ENCODE peak calls at places on chromosomes 6 and 20, in eight cellular contexts. X is GM12865, A is neural crest cell, Q is esophagus muscularis mucosa, I is nephron progenitor cell, E is lower lobe of right lung, S is prostate gland, L is lung. W is an unnamed sample.

GRCh38 chr6:42260424-42260888 is 42.8 kb upstream of the MRPS10 start:
- DNase-seq in I (no peak), Q (no peak), A (no peak), E (no peak), L (no peak), S (no peak), X (no peak), W (no peak)

GRCh38 chr6:3455490-3456394 is 1.1 kb downstream of the SLC22A23 start:
- DNase-seq in L (no peak), I (peak; percentile 63), S (peak; percentile 25), A (peak; percentile 11), Q (no peak), E (peak; percentile 59), X (no peak), W (no peak)

GRCh38 chr20:19631410-19631809 is 126.6 kb upstream of the RIN2 start:
- DNase-seq in S (no peak), Q (peak; percentile 14), X (no peak), A (no peak), L (no peak), E (no peak), I (no peak), W (no peak)

GRCh38 chr6:158669145-158670035 is 19.5 kb downstream of the SYTL3 start:
- DNase-seq in I (no peak), S (no peak), A (no peak), Q (no peak), L (no peak), X (no peak), E (no peak), W (no peak)

GRCh38 chr6:105757512-105758200 is 328.5 kb upstream of the PRDM1 start:
- DNase-seq in A (no peak), L (no peak), X (peak; percentile 90), E (no peak), S (no peak), I (no peak), Q (no peak), W (peak; percentile 15)

GRCh38 chr6:160282444-160282843 is 23.8 kb upstream of the SLC22A2 start:
- DNase-seq in X (no peak), A (no peak), S (no peak), I (no peak), Q (no peak), L (no peak), E (no peak), W (no peak)

GRCh38 chr6:46184114-46184513 is 13.3 kb upstream of the ENPP5 start:
- DNase-seq in X (no peak), I (no peak), S (no peak), L (no peak), A (no peak), E (no peak), Q (no peak), W (no peak)

GRCh38 chr6:53201270-53201669 is 52.6 kb upstream of the GCM1 start:
- DNase-seq in L (no peak), Q (no peak), I (no peak), E (no peak), A (no peak), S (no peak), X (peak; percentile 9), W (no peak)

GRCh38 chr20:47926731-47927130 is 141.4 kb upstream of the SULF2 start:
- DNase-seq in L (no peak), E (no peak), X (no peak), I (no peak), A (no peak), Q (no peak), S (no peak), W (no peak)

GRCh38 chr6:5333653-5334052 is 72.3 kb downstream of the FARS2 start:
- DNase-seq in A (no peak), L (no peak), Q (no peak), I (no peak), X (no peak), E (no peak), S (no peak), W (no peak)

GRCh38 chr6:37111156-37111461 is 58.8 kb upstream of the PIM1 start:
- DNase-seq in X (no peak), Q (no peak), L (no peak), A (no peak), E (no peak), S (no peak), I (no peak), W (no peak)

GRCh38 chr6:9116026-9116425 is 680.7 kb upstream of the SLC35B3 start:
- DNase-seq in Q (no peak), S (peak; percentile 13), L (no peak), I (no peak), A (no peak), E (no peak), X (no peak), W (no peak)

GRCh38 chr6:32609731-32610640 is 20.3 kb upstream of the HLA-DRB1 start:
- DNase-seq in X (peak; percentile 96), I (peak; percentile 75), A (peak; percentile 78), L (no peak), Q (peak; percentile 94), E (no peak), S (peak; percentile 41), W (peak; percentile 66)

GRCh38 chr20:34443546-34443945 is 72.7 kb upstream of the DYNLRB1 start:
- DNase-seq in S (no peak), I (no peak), Q (no peak), A (no peak), E (no peak), L (no peak), X (no peak), W (no peak)
- TF ChIP-seq CTCF in S (no peak), I (no peak), Q (no peak), A (no peak), E (no peak), L (no peak), X (no peak), W (no peak)

GRCh38 chr6:90294614-90294988 is 2.0 kb downstream of the BACH2 start:
- DNase-seq in L (no peak), S (no peak), E (no peak), I (peak; percentile 29), X (peak; percentile 40), A (no peak), Q (no peak), W (peak; percentile 69)

GRCh38 chr6:90295854-90296345 is 743 bp downstream of the BACH2 start:
- DNase-seq in I (peak; percentile 71), A (peak; percentile 47), Q (no peak), L (peak; percentile 47), S (peak; percentile 71), E (peak; percentile 58), X (peak; percentile 55), W (peak; percentile 79)

GRCh38 chr6:90296346-90297123 is at the start of gene BACH2:
- DNase-seq in X (peak; percentile 81), Q (peak; percentile 97), S (peak; percentile 95), A (peak; percentile 87), I (peak; percentile 93), E (peak; percentile 91), L (peak; percentile 90), W (peak; percentile 99)

GRCh38 chr6:90294008-90294511 is 2.6 kb downstream of the BACH2 start:
- DNase-seq in A (no peak), X (no peak), I (no peak), L (no peak), Q (no peak), S (no peak), E (no peak), W (no peak)

DNA sequence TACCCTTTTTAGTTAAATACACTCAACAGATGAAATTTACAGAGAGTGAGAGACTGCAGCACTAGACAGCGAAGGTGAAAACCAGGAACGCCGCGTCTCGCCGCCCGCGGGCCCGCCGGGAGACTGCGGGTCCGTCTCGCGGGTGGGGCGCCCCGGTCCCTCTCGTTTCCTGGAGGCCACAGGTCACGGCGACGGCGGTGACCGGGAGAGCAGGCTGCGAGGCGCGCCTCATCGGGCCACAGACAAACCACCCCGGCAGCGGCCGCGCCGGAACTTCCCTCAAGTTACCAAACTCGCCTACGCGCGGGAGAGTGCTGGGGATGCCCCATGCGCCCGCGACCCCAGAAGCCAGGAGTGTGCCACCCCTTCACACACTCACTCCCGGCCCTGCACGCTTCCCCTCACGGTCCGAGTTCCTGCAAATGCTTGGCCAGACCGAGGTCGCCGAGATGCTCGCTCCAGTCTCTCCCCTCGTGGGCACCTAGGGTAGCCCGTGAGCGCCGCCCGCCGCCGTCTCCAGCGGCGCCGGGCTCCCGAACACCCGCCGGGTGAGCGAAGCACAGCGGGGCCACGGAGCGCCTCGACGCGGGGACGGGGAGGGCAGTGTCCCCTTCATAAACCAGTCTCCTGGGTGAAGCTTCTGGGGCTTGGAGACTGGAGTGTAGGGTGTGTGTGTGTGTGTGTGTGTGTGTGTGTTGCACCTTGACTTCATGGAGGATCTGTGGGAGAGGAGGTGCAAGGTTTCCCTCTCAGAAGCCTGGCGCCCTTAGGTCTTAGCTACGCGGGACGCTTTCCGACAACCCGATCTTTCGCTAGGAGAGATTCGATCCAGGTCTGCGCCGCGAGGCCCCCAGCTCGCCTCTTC is 1.4 kb downstream of the BACH2 start:
- DNase-seq in L (peak; percentile 31), Q (no peak), A (peak; percentile 37), I (peak; percentile 57), S (peak; percentile 29), E (peak; percentile 60), X (peak; percentile 32), W (peak; percentile 94)
- TF ChIP-seq CTCF in L (no peak), Q (peak; percentile 39), A (peak; percentile 23), I (no peak), S (no peak), E (peak; percentile 17), X (peak; percentile 14), W (no peak)

DNA sequence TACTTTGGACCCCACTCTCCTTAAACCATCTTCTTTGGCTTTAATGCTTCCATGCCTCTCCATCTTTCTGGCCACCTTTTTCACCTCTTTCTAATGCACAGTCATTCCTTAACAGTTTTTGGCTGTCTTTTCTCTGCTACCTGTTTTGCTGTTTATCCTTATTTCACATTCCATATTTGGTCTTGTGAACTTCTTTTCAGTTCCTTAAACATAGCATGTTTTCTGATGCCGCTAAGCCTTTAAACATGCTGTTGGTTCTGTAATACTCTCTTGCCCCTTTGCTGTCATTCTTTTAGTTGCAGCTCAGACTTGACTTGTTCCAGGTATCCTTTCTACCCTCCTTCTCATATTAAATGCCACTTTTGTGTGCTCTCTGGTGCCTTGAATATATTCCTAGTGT is 35.8 kb downstream of the TOP1 start:
- DNase-seq in I (no peak), S (no peak), E (no peak), L (no peak), X (peak; percentile 67), Q (no peak), A (no peak), W (no peak)
- TF ChIP-seq CTCF in I (no peak), S (no peak), E (no peak), L (no peak), X (no peak), Q (no peak), A (no peak), W (no peak)

DNA sequence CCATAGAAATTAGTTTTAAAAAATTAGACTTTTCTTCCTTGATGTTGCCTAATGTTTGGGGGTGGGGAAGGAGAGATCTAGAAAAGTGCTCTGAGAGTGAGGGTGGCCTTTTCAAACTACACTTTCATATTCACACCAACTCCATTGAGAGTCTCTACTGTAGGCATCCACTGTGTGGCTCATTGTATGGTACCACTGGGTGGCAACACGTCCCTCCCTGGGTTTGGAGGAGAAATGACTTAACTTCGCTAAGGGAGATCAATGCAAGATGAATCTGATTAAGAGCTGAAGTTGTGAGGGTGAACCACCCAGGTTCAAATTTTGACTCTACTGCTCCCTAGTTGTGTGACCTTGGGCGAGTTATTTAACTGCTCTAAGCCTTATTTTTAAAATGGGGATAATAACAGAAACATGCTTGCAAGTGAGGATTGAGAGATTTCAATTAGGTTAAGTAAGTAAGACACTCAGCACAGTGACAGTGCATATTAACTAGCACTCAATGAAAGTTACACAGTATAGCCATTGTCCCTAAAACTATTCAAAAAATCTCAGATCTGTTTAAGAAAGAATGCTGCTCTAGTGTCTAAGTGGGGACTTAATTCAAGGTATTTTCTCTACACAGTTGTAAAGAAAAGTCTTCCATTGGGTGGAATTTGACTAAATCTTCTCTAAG is 193.5 kb upstream of the CNR1 start:
- DNase-seq in L (no peak), S (no peak), I (no peak), E (no peak), Q (no peak), A (no peak), X (no peak), W (no peak)
- TF ChIP-seq CTCF in L (no peak), S (no peak), I (no peak), E (no peak), Q (no peak), A (no peak), X (no peak), W (no peak)